ENCODE peak calls at places on chromosomes 12 and 14, in five cellular contexts. U is ACHN, Y is T-helper 9 cell, F is endothelial cell, S is EH. O is an unnamed sample.

GRCh38 chr14:31582286-31582691 is 21.1 kb downstream of the NUBPL start:
- DNase-seq in Y (no peak), F (no peak), S (peak; percentile 47), U (no peak), O (no peak)

GRCh38 chr12:125185311-125185739 is 120.1 kb downstream of the AACS start:
- DNase-seq in U (no peak), Y (no peak), S (no peak), F (peak; percentile 26), O (no peak)

GRCh38 chr12:48986720-48987291 is 8.7 kb downstream of the WNT1 start:
- DNase-seq in U (no peak), Y (no peak), S (no peak), F (no peak), O (no peak)

GRCh38 chr12:17062296-17063061 is 456.5 kb upstream of the LMO3 start:
- DNase-seq in S (no peak), U (peak; percentile 68), F (no peak), Y (no peak), O (no peak)

GRCh38 chr14:102849522-102850379 is 72.5 kb downstream of the TRAF3 start:
- DNase-seq in F (no peak), S (peak; percentile 51), U (peak; percentile 41), Y (no peak), O (no peak)

GRCh38 chr12:117832459-117833457 is 136.0 kb downstream of the KSR2 start:
- DNase-seq in F (no peak), U (peak; percentile 98), Y (no peak), S (peak; percentile 89), O (no peak)

GRCh38 chr12:122862110-122862634 is 26.9 kb downstream of the HIP1R start:
- DNase-seq in S (no peak), F (no peak), Y (no peak), U (no peak), O (no peak)

GRCh38 chr12:117356048-117356447 is 5.4 kb downstream of the NOS1 start:
- DNase-seq in U (no peak), Y (no peak), S (no peak), F (no peak), O (no peak)

GRCh38 chr14:76426161-76426696 is 50.3 kb downstream of the ESRRB start:
- DNase-seq in Y (no peak), U (no peak), S (peak; percentile 7), F (no peak), O (peak; percentile 49)

GRCh38 chr12:32305163-32305562 is 94.2 kb upstream of the FGD4 start:
- DNase-seq in S (no peak), F (no peak), U (peak; percentile 54), Y (no peak), O (no peak)

GRCh38 chr12:32264995-32265394 is 134.4 kb upstream of the FGD4 start:
- DNase-seq in Y (no peak), S (peak; percentile 36), U (no peak), F (no peak), O (no peak)

GRCh38 chr12:113815031-113815430 is 151.1 kb downstream of the RBM19 start:
- DNase-seq in U (no peak), F (no peak), S (no peak), Y (no peak), O (no peak)

GRCh38 chr14:33347816-33348215 is 409.1 kb downstream of the NPAS3 start:
- DNase-seq in S (no peak), F (no peak), Y (no peak), U (no peak), O (no peak)

GRCh38 chr12:27276275-27276674 is 32.2 kb downstream of the STK38L start:
- DNase-seq in Y (no peak), U (no peak), F (no peak), S (no peak), O (no peak)

GRCh38 chr12:52486166-52487105 is 6.6 kb downstream of the KRT6A start:
- DNase-seq in S (no peak), U (no peak), Y (no peak), F (no peak), O (no peak)

GRCh38 chr14:95313707-95314106 is 6.0 kb downstream of the CLMN start:
- DNase-seq in F (no peak), S (peak; percentile 4), U (peak; percentile 9), Y (no peak), O (no peak)

GRCh38 chr14:92392726-92393125 is 69.8 kb downstream of the SLC24A4 start:
- DNase-seq in F (no peak), Y (no peak), U (no peak), S (no peak), O (no peak)

GRCh38 chr12:79121486-79121885 is 256.9 kb downstream of the SYT1 start:
- DNase-seq in F (peak; percentile 13), Y (no peak), S (no peak), U (peak; percentile 24), O (peak; percentile 16)

GRCh38 chr12:50186667-50187066 is 19.5 kb upstream of the CERS5 start:
- DNase-seq in F (no peak), S (peak; percentile 89), Y (no peak), U (no peak), O (no peak)

GRCh38 chr12:32107376-32108267 is 975 bp downstream of the BICD1 start:
- DNase-seq in Y (no peak), F (peak; percentile 18), S (peak; percentile 80), U (peak; percentile 79), O (peak; percentile 27)

GRCh38 chr12:122646568-122647220 is 56.5 kb downstream of the HCAR2 start:
- DNase-seq in F (no peak), Y (no peak), S (peak; percentile 77), U (no peak), O (no peak)

GRCh38 chr14:76919811-76920571 is 93.8 kb downstream of the LRRC74A start:
- DNase-seq in U (peak; percentile 64), S (peak; percentile 88), F (no peak), Y (no peak), O (no peak)

GRCh38 chr12:107436836-107437235 is 248.8 kb upstream of the PWP1 start:
- DNase-seq in Y (no peak), S (no peak), F (no peak), U (no peak), O (no peak)

GRCh38 chr14:38286481-38286880 is 30.6 kb upstream of the CLEC14A start:
- DNase-seq in U (no peak), F (no peak), Y (no peak), S (peak; percentile 8), O (no peak)

O was measured in HEK293T.